ENCODE peak calls at places on chromosomes 1 and 21, in five cellular contexts. One of them, this sample, is unnamed.

GRCh38 chr1:235401251-235401650 is 34.0 kb downstream of the TBCE start:
- DNase-seq in retina: no peak
- DNase-seq in AG04449: peak; percentile 23
- DNase-seq in AG04450: no peak
- DNase-seq in mesenchymal stem cell: no peak
- DNase-seq in this sample: no peak

GRCh38 chr1:63276625-63277024 is 45.7 kb upstream of the FOXD3 start:
- DNase-seq in AG04450: no peak
- DNase-seq in retina: peak; percentile 59
- DNase-seq in mesenchymal stem cell: no peak
- DNase-seq in AG04449: no peak
- DNase-seq in this sample: no peak

GRCh38 chr1:109468903-109469302 is 2.6 kb downstream of the SYPL2 start:
- DNase-seq in AG04449: no peak
- DNase-seq in mesenchymal stem cell: no peak
- DNase-seq in retina: no peak
- DNase-seq in AG04450: no peak
- DNase-seq in this sample: no peak

GRCh38 chr1:22228505-22228911 is 85.6 kb upstream of the WNT4 start:
- DNase-seq in AG04449: no peak
- DNase-seq in retina: no peak
- DNase-seq in AG04450: no peak
- DNase-seq in mesenchymal stem cell: no peak
- DNase-seq in this sample: no peak

GRCh38 chr21:31265293-31265692 is 78.8 kb downstream of the TIAM1 start:
- DNase-seq in retina: no peak
- DNase-seq in AG04449: no peak
- DNase-seq in AG04450: no peak
- DNase-seq in mesenchymal stem cell: no peak
- DNase-seq in this sample: no peak

GRCh38 chr21:36847189-36847588 is 119.3 kb downstream of the HLCS start:
- DNase-seq in mesenchymal stem cell: peak; percentile 84
- DNase-seq in AG04449: peak; percentile 47
- DNase-seq in retina: no peak
- DNase-seq in AG04450: peak; percentile 49
- DNase-seq in this sample: no peak

GRCh38 chr21:44444286-44444931 is 10.9 kb upstream of the LRRC3 start:
- DNase-seq in mesenchymal stem cell: no peak
- DNase-seq in AG04449: no peak
- DNase-seq in AG04450: no peak
- DNase-seq in retina: no peak
- DNase-seq in this sample: no peak

GRCh38 chr1:241579434-241579833 is 47.3 kb downstream of the KMO start:
- DNase-seq in AG04450: no peak
- DNase-seq in AG04449: no peak
- DNase-seq in mesenchymal stem cell: no peak
- DNase-seq in retina: no peak
- DNase-seq in this sample: no peak

GRCh38 chr1:53834776-53835175 is 3.3 kb downstream of the NDC1 start:
- DNase-seq in AG04450: no peak
- DNase-seq in AG04449: no peak
- DNase-seq in retina: no peak
- DNase-seq in mesenchymal stem cell: no peak
- DNase-seq in this sample: no peak

GRCh38 chr21:43345746-43346409 is 81.1 kb downstream of the SIK1 start:
- DNase-seq in AG04450: peak; percentile 44
- DNase-seq in retina: no peak
- DNase-seq in mesenchymal stem cell: peak; percentile 88
- DNase-seq in AG04449: no peak
- DNase-seq in this sample: no peak

GRCh38 chr1:92159593-92159992 is 58.1 kb upstream of the C1orf146 start:
- DNase-seq in retina: no peak
- DNase-seq in mesenchymal stem cell: no peak
- DNase-seq in AG04449: no peak
- DNase-seq in AG04450: no peak
- DNase-seq in this sample: no peak

GRCh38 chr1:39525366-39526165 is 34.1 kb downstream of the BMP8A start:
- DNase-seq in AG04449: no peak
- DNase-seq in retina: no peak
- DNase-seq in mesenchymal stem cell: peak; percentile 15
- DNase-seq in AG04450: no peak
- DNase-seq in this sample: no peak

GRCh38 chr21:29896884-29897283 is 42.9 kb downstream of the GRIK1 start:
- DNase-seq in AG04450: no peak
- DNase-seq in retina: no peak
- DNase-seq in AG04449: no peak
- DNase-seq in mesenchymal stem cell: no peak
- DNase-seq in this sample: no peak

GRCh38 chr1:53593758-53594380 is 134.7 kb downstream of the DMRTB1 start:
- DNase-seq in AG04449: no peak
- DNase-seq in retina: peak; percentile 85
- DNase-seq in AG04450: no peak
- DNase-seq in mesenchymal stem cell: peak; percentile 32
- DNase-seq in this sample: no peak

GRCh38 chr1:199089393-199090122 is 450.7 kb downstream of the PTPRC start:
- DNase-seq in retina: no peak
- DNase-seq in mesenchymal stem cell: no peak
- DNase-seq in AG04450: no peak
- DNase-seq in AG04449: no peak
- DNase-seq in this sample: peak; percentile 57

GRCh38 chr1:231419738-231420298 is 2.3 kb downstream of the EGLN1 start:
- DNase-seq in AG04449: no peak
- DNase-seq in retina: peak; percentile 14
- DNase-seq in AG04450: no peak
- DNase-seq in mesenchymal stem cell: peak; percentile 36
- DNase-seq in this sample: no peak

GRCh38 chr1:9338354-9339250 is 45.9 kb downstream of the SPSB1 start:
- DNase-seq in AG04449: no peak
- DNase-seq in retina: peak; percentile 35
- DNase-seq in AG04450: no peak
- DNase-seq in mesenchymal stem cell: no peak
- DNase-seq in this sample: no peak

This sample was measured in AML-193.